ENCODE peak calls at places on chromosome 19, in five cellular contexts. U is left colon, G is NCI-H510A, N is progenitor cell of endocrine pancreas, W is HAP-1. K is an unnamed sample.

GRCh38 chr19:18231775-18232174 is 5.5 kb upstream of the PDE4C start:
- DNase-seq in W (no peak), G (no peak), N (no peak), U (no peak), K (no peak)

GRCh38 chr19:18594824-18595373 is 6.3 kb downstream of the REX1BD start:
- DNase-seq in G (no peak), U (no peak), W (no peak), N (no peak), K (no peak)

GRCh38 chr19:38004505-38005223 is 97.7 kb downstream of the SIPA1L3 start:
- DNase-seq in G (peak), U (peak), W (peak), N (peak), K (peak)

GRCh38 chr19:1987197-1988187 is 28.0 kb downstream of the BTBD2 start:
- DNase-seq in W (no peak), U (no peak), N (no peak), G (no peak), K (no peak)

GRCh38 chr19:4523306-4524110 is 5.2 kb upstream of the PLIN4 start:
- DNase-seq in N (peak), W (peak), G (no peak), U (no peak), K (peak)

GRCh38 chr19:39970424-39970673 is 616 bp upstream of the PSMC4 start:
- DNase-seq in N (no peak), G (peak), U (no peak), W (peak), K (no peak)

GRCh38 chr19:39506944-39507714 is 7.8 kb upstream of the SELENOV start:
- DNase-seq in N (peak), W (peak), U (no peak), G (peak), K (no peak)

GRCh38 chr19:41323430-41324125 is 13.6 kb downstream of the CCDC97 start:
- DNase-seq in N (no peak), U (peak), G (no peak), W (no peak), K (no peak)

GRCh38 chr19:1244693-1245451 is 3.3 kb downstream of the ATP5F1D start:
- DNase-seq in G (no peak), W (no peak), U (peak), N (no peak), K (no peak)

GRCh38 chr19:45952691-45953505 is 20.8 kb downstream of the NOVA2 start:
- DNase-seq in U (no peak), N (peak), W (peak), G (no peak), K (peak)

GRCh38 chr19:9109959-9110358 is 2.7 kb upstream of the OR7G2 start:
- DNase-seq in W (no peak), N (no peak), U (no peak), G (no peak), K (no peak)

GRCh38 chr19:39502640-39503417 is 4.1 kb downstream of the DLL3 start:
- DNase-seq in G (no peak), N (peak), W (peak), U (peak), K (peak)

GRCh38 chr19:56091751-56092546 is 29.1 kb downstream of the ZNF787 start:
- DNase-seq in W (no peak), G (peak), N (no peak), U (no peak), K (no peak)

GRCh38 chr19:30898353-30899103 is 450.7 kb downstream of the TSHZ3 start:
- DNase-seq in N (no peak), G (no peak), W (no peak), U (no peak), K (no peak)

GRCh38 chr19:10283301-10283733 is 3.4 kb upstream of the ICAM4 start:
- DNase-seq in N (no peak), G (no peak), U (no peak), W (no peak), K (no peak)

GRCh38 chr19:40225440-40226305 is 816 bp downstream of the CCNP start:
- DNase-seq in U (no peak), W (no peak), G (no peak), N (no peak), K (no peak)

GRCh38 chr19:15885919-15886318 is 12.0 kb downstream of the CYP4F2 start:
- DNase-seq in W (no peak), G (no peak), U (no peak), N (no peak), K (no peak)

GRCh38 chr19:5913739-5914357 is at the start of gene CAPS:
- DNase-seq in N (no peak), U (peak), W (no peak), G (no peak), K (peak)

GRCh38 chr19:8641908-8642547 is 11.6 kb downstream of the NFILZ start:
- DNase-seq in U (no peak), W (peak), G (no peak), N (no peak), K (no peak)

GRCh38 chr19:318509-318774 is 26.2 kb downstream of the MIER2 start:
- DNase-seq in W (no peak), U (no peak), G (no peak), N (no peak), K (no peak)